ENCODE peak calls at places on chromosomes 3 and 15, in four cellular contexts. One of them, this sample, is unnamed.

GRCh38 chr3:171459130-171459941 is 869 bp downstream of the TNIK start:
- DNase-seq in CD4-positive, alpha-beta T cell: peak
- DNase-seq in CD8-positive, alpha-beta T cell: peak
- DNase-seq in SIG-M5: no peak
- DNase-seq in this sample: no peak

GRCh38 chr3:106013971-106014370 is 145.2 kb upstream of the CBLB start:
- DNase-seq in SIG-M5: no peak
- DNase-seq in CD8-positive, alpha-beta T cell: no peak
- DNase-seq in CD4-positive, alpha-beta T cell: no peak
- DNase-seq in this sample: no peak

GRCh38 chr3:15535757-15536156 is 14.3 kb upstream of the COLQ start:
- DNase-seq in CD4-positive, alpha-beta T cell: peak
- DNase-seq in CD8-positive, alpha-beta T cell: no peak
- DNase-seq in SIG-M5: no peak
- DNase-seq in this sample: no peak

GRCh38 chr15:86653344-86654192 is 573.9 kb downstream of the AGBL1 start:
- DNase-seq in SIG-M5: no peak
- DNase-seq in CD8-positive, alpha-beta T cell: no peak
- DNase-seq in CD4-positive, alpha-beta T cell: no peak
- DNase-seq in this sample: no peak

GRCh38 chr3:46209053-46209452 is 940 bp upstream of the CCR1 start:
- DNase-seq in SIG-M5: no peak
- DNase-seq in CD4-positive, alpha-beta T cell: no peak
- DNase-seq in CD8-positive, alpha-beta T cell: no peak
- DNase-seq in this sample: no peak

GRCh38 chr15:101378879-101379278 is 83.8 kb upstream of the SNRPA1 start:
- DNase-seq in CD4-positive, alpha-beta T cell: no peak
- DNase-seq in SIG-M5: no peak
- DNase-seq in CD8-positive, alpha-beta T cell: no peak
- DNase-seq in this sample: no peak

GRCh38 chr15:48202068-48202467 is 4.0 kb upstream of the SLC12A1 start:
- DNase-seq in SIG-M5: no peak
- DNase-seq in CD4-positive, alpha-beta T cell: no peak
- DNase-seq in CD8-positive, alpha-beta T cell: no peak
- DNase-seq in this sample: no peak

GRCh38 chr3:138066383-138066782 is 49.0 kb downstream of the DZIP1L start:
- DNase-seq in CD8-positive, alpha-beta T cell: no peak
- DNase-seq in SIG-M5: no peak
- DNase-seq in CD4-positive, alpha-beta T cell: no peak
- DNase-seq in this sample: no peak

GRCh38 chr3:73409405-73409804 is 215.3 kb downstream of the PDZRN3 start:
- DNase-seq in CD4-positive, alpha-beta T cell: no peak
- DNase-seq in CD8-positive, alpha-beta T cell: no peak
- DNase-seq in SIG-M5: no peak
- DNase-seq in this sample: no peak

GRCh38 chr3:18438586-18438985 is 13.4 kb upstream of the SATB1 start:
- DNase-seq in CD8-positive, alpha-beta T cell: peak
- DNase-seq in SIG-M5: no peak
- DNase-seq in CD4-positive, alpha-beta T cell: peak
- DNase-seq in this sample: no peak

GRCh38 chr3:157233923-157234322 is 74.0 kb upstream of the CCNL1 start:
- DNase-seq in SIG-M5: no peak
- DNase-seq in CD8-positive, alpha-beta T cell: no peak
- DNase-seq in CD4-positive, alpha-beta T cell: no peak
- DNase-seq in this sample: no peak

GRCh38 chr15:62874933-62875625 is 167.5 kb upstream of the TPM1 start:
- DNase-seq in SIG-M5: no peak
- DNase-seq in CD8-positive, alpha-beta T cell: no peak
- DNase-seq in CD4-positive, alpha-beta T cell: no peak
- DNase-seq in this sample: no peak